ENCODE peak calls at places on chromosome 12, in six cellular contexts. One of them, this sample, is unnamed. For H3K27me3, the result is how much of the 10 kb centered on the place peaks cover.

GRCh38 chr12:116436561-116437249 is 122.5 kb upstream of the MAP1LC3B2 start:
- DNase-seq in left lung: no peak
- DNase-seq in testis: no peak
- DNase-seq in heart left ventricle: no peak
- DNase-seq in lower lobe of right lung: no peak
- DNase-seq in MM.1S: no peak
- DNase-seq in this sample: no peak

GRCh38 chr12:7354521-7354920 is 50.6 kb downstream of the ACSM4 start:
- DNase-seq in left lung: no peak
- DNase-seq in testis: no peak
- DNase-seq in heart left ventricle: no peak
- DNase-seq in lower lobe of right lung: no peak
- DNase-seq in MM.1S: no peak
- DNase-seq in this sample: no peak

GRCh38 chr12:12562016-12562483 is 613 bp downstream of the DUSP16 start:
- DNase-seq in left lung: peak
- DNase-seq in testis: no peak
- DNase-seq in heart left ventricle: peak
- DNase-seq in lower lobe of right lung: peak
- DNase-seq in MM.1S: peak
- DNase-seq in this sample: no peak

GRCh38 chr12:66288121-66288520 is 14.2 kb upstream of the HELB start:
- DNase-seq in left lung: no peak
- DNase-seq in testis: no peak
- DNase-seq in heart left ventricle: no peak
- DNase-seq in lower lobe of right lung: no peak
- DNase-seq in MM.1S: no peak
- DNase-seq in this sample: peak

GRCh38 chr12:105980048-105980447 is 158.7 kb downstream of the NUAK1 start:
- DNase-seq in left lung: no peak
- DNase-seq in testis: no peak
- DNase-seq in heart left ventricle: no peak
- DNase-seq in lower lobe of right lung: no peak
- DNase-seq in MM.1S: no peak
- DNase-seq in this sample: no peak

GRCh38 chr12:27899151-27899661 is 73.3 kb downstream of the PTHLH start:
- DNase-seq in left lung: no peak
- DNase-seq in testis: no peak
- DNase-seq in heart left ventricle: no peak
- DNase-seq in lower lobe of right lung: no peak
- DNase-seq in MM.1S: no peak
- DNase-seq in this sample: no peak

GRCh38 chr12:12467222-12467621 is 95.4 kb downstream of the DUSP16 start:
- DNase-seq in left lung: no peak
- DNase-seq in testis: no peak
- DNase-seq in heart left ventricle: no peak
- DNase-seq in lower lobe of right lung: no peak
- DNase-seq in MM.1S: no peak
- DNase-seq in this sample: peak

GRCh38 chr12:62299617-62300016 is 39.4 kb downstream of the USP15 start:
- DNase-seq in left lung: no peak
- DNase-seq in testis: no peak
- DNase-seq in heart left ventricle: no peak
- DNase-seq in lower lobe of right lung: no peak
- DNase-seq in MM.1S: no peak
- DNase-seq in this sample: no peak

GRCh38 chr12:114664661-114665320 is 19.2 kb downstream of the TBX3 start:
- DNase-seq in left lung: no peak
- DNase-seq in testis: no peak
- DNase-seq in heart left ventricle: no peak
- DNase-seq in lower lobe of right lung: no peak
- DNase-seq in MM.1S: no peak
- DNase-seq in this sample: no peak

GRCh38 chr12:67543371-67543770 is 105.2 kb upstream of the DYRK2 start:
- DNase-seq in left lung: no peak
- DNase-seq in testis: no peak
- DNase-seq in heart left ventricle: no peak
- DNase-seq in lower lobe of right lung: no peak
- DNase-seq in MM.1S: no peak
- DNase-seq in this sample: no peak
- H3K4me3 ChIP-seq in left lung: no peak
- H3K4me3 ChIP-seq in testis: no peak
- H3K4me3 ChIP-seq in heart left ventricle: no peak
- H3K4me3 ChIP-seq in lower lobe of right lung: no peak
- H3K4me3 ChIP-seq in MM.1S: no peak
- H3K4me3 ChIP-seq in this sample: no peak

DNA sequence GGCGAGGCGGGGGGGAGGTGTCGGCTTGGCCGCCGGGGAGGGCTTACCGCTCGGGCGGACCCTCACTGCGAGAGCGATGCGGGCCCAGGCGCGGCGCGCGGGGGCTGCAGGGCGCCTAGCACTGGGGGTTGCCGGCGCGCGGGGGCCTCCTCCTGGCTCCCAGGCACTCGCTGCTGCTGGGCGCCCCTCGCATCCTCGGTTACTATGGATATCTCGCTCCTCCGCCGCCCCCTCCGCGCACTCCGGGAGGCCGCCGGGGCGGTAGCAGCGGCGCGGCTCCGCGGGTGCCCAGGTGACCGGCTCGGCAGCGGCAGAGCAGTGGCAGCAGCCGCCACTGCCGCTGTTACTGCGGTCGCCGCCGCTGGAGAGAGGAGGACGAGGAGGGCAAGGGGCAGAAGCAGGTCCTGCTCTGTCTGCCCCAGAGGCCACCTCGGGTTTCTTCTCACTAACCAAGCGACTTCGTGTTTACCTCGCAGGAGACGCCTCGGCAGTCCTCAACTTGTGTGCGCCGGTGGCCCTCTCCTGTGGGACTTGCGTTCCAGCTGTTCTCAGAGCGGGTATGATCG is 250.1 kb downstream of the APAF1 start:
- DNase-seq in left lung: peak
- DNase-seq in testis: peak
- DNase-seq in heart left ventricle: no peak
- DNase-seq in lower lobe of right lung: no peak
- DNase-seq in MM.1S: no peak
- DNase-seq in this sample: no peak
- H3K27me3 ChIP-seq in left lung: half or more
- H3K27me3 ChIP-seq in testis: under half
- H3K27me3 ChIP-seq in heart left ventricle: under half
- H3K27me3 ChIP-seq in lower lobe of right lung: under half
- H3K27me3 ChIP-seq in MM.1S: under half
- H3K27me3 ChIP-seq in this sample: under half

GRCh38 chr12:109480356-109480755 is 2.9 kb downstream of the UBE3B start:
- DNase-seq in left lung: no peak
- DNase-seq in testis: no peak
- DNase-seq in heart left ventricle: no peak
- DNase-seq in lower lobe of right lung: no peak
- DNase-seq in MM.1S: no peak
- DNase-seq in this sample: no peak

GRCh38 chr12:109481863-109482262 is 4.4 kb downstream of the UBE3B start:
- DNase-seq in left lung: no peak
- DNase-seq in testis: no peak
- DNase-seq in heart left ventricle: no peak
- DNase-seq in lower lobe of right lung: no peak
- DNase-seq in MM.1S: no peak
- DNase-seq in this sample: no peak

GRCh38 chr12:109477963-109478315 is 505 bp downstream of the UBE3B start:
- DNase-seq in left lung: no peak
- DNase-seq in testis: no peak
- DNase-seq in heart left ventricle: no peak
- DNase-seq in lower lobe of right lung: no peak
- DNase-seq in MM.1S: no peak
- DNase-seq in this sample: no peak

GRCh38 chr12:109477185-109477962 is at the start of the genes KCTD10 and UBE3B:
- DNase-seq in left lung: peak
- DNase-seq in testis: peak
- DNase-seq in heart left ventricle: peak
- DNase-seq in lower lobe of right lung: peak
- DNase-seq in MM.1S: peak
- DNase-seq in this sample: peak

DNA sequence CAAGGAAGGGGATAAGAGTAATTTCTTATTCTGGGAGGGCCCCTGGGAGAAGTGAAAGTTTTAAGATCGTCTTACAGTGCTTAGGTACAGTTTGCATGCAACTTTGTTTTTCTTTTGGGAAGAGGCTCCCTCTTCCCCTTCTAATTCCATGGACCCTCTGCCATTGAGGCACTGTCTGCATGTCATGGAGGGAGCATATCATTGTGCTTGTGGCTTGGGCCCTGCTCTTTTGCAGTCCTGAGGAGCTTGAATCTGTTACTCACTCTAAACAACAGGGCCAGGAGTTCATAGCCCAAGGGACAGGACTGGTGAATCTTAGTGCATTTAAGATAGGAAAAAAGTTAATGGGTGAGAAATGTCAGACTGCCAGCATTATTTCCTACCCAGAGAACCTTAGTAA is 2.3 kb downstream of the UBE3B start:
- DNase-seq in left lung: no peak
- DNase-seq in testis: no peak
- DNase-seq in heart left ventricle: no peak
- DNase-seq in lower lobe of right lung: no peak
- DNase-seq in MM.1S: no peak
- DNase-seq in this sample: no peak
- H3K4me3 ChIP-seq in left lung: no peak
- H3K4me3 ChIP-seq in testis: no peak
- H3K4me3 ChIP-seq in heart left ventricle: no peak
- H3K4me3 ChIP-seq in lower lobe of right lung: no peak
- H3K4me3 ChIP-seq in MM.1S: no peak
- H3K4me3 ChIP-seq in this sample: no peak

GRCh38 chr12:70365648-70366518 is at the start of gene KCNMB4:
- DNase-seq in left lung: peak
- DNase-seq in testis: peak
- DNase-seq in heart left ventricle: peak
- DNase-seq in lower lobe of right lung: peak
- DNase-seq in MM.1S: peak
- DNase-seq in this sample: peak

GRCh38 chr12:70365398-70365647 is 767 bp upstream of the KCNMB4 start:
- DNase-seq in left lung: no peak
- DNase-seq in testis: peak
- DNase-seq in heart left ventricle: no peak
- DNase-seq in lower lobe of right lung: no peak
- DNase-seq in MM.1S: no peak
- DNase-seq in this sample: no peak

GRCh38 chr12:70366581-70367267 is 634 bp downstream of the KCNMB4 start:
- DNase-seq in left lung: peak
- DNase-seq in testis: peak
- DNase-seq in heart left ventricle: peak
- DNase-seq in lower lobe of right lung: peak
- DNase-seq in MM.1S: peak
- DNase-seq in this sample: peak

GRCh38 chr12:70364695-70365397 is 1.2 kb upstream of the KCNMB4 start:
- DNase-seq in left lung: no peak
- DNase-seq in testis: peak
- DNase-seq in heart left ventricle: no peak
- DNase-seq in lower lobe of right lung: no peak
- DNase-seq in MM.1S: no peak
- DNase-seq in this sample: no peak

GRCh38 chr12:70367268-70368141 is 1.4 kb downstream of the KCNMB4 start:
- DNase-seq in left lung: no peak
- DNase-seq in testis: no peak
- DNase-seq in heart left ventricle: no peak
- DNase-seq in lower lobe of right lung: no peak
- DNase-seq in MM.1S: no peak
- DNase-seq in this sample: no peak
- H3K27me3 ChIP-seq in left lung: under half
- H3K27me3 ChIP-seq in testis: under half
- H3K27me3 ChIP-seq in heart left ventricle: under half
- H3K27me3 ChIP-seq in lower lobe of right lung: under half
- H3K27me3 ChIP-seq in MM.1S: under half
- H3K27me3 ChIP-seq in this sample: under half

GRCh38 chr12:40689576-40689975 is 2.7 kb upstream of the CNTN1 start:
- DNase-seq in left lung: no peak
- DNase-seq in testis: no peak
- DNase-seq in heart left ventricle: no peak
- DNase-seq in lower lobe of right lung: no peak
- DNase-seq in MM.1S: no peak
- DNase-seq in this sample: no peak
- H3K4me3 ChIP-seq in left lung: no peak
- H3K4me3 ChIP-seq in testis: no peak
- H3K4me3 ChIP-seq in heart left ventricle: no peak
- H3K4me3 ChIP-seq in lower lobe of right lung: no peak
- H3K4me3 ChIP-seq in MM.1S: no peak
- H3K4me3 ChIP-seq in this sample: no peak

DNA sequence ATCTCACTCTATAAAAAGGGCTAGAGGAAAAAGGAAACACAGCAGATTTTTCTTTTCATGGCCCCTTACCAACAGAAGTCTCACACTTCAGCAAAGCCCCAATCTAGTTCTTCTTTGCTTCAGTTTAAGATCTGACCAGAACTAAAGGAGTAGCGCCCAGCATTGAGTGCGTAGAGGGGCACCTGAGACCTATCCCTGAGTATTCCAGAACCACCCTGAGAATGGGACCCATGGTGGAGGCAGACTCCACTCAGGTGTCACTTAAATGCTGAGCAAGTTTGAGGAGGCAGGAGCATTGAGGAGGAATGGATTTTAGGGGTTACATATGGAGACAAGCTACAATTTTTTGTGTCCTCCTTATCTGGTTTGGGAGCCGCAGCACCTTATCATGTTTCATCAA is 1.8 kb upstream of the HOXC11 start:
- DNase-seq in left lung: no peak
- DNase-seq in testis: no peak
- DNase-seq in heart left ventricle: no peak
- DNase-seq in lower lobe of right lung: no peak
- DNase-seq in MM.1S: no peak
- DNase-seq in this sample: no peak
- H3K27me3 ChIP-seq in left lung: half or more
- H3K27me3 ChIP-seq in testis: under half
- H3K27me3 ChIP-seq in heart left ventricle: half or more
- H3K27me3 ChIP-seq in lower lobe of right lung: half or more
- H3K27me3 ChIP-seq in MM.1S: half or more
- H3K27me3 ChIP-seq in this sample: half or more

DNA sequence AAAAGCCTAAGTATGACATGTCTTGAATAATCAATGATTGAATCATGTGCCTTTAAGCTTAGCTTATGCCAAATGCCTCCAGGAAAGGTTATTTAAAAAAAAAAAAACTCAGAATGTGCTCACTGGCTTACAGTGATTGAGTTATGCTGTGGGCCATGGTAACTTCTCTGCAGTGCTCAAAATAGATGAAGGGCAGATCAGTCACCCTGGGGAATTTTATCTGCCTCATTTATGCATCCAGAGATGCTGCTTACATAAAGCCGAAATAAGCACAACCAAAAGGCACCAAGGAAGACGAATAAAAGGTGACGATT is 118.7 kb upstream of the MDM1 start:
- DNase-seq in left lung: no peak
- DNase-seq in testis: no peak
- DNase-seq in heart left ventricle: no peak
- DNase-seq in lower lobe of right lung: no peak
- DNase-seq in MM.1S: no peak
- DNase-seq in this sample: no peak
- H3K4me3 ChIP-seq in left lung: no peak
- H3K4me3 ChIP-seq in testis: no peak
- H3K4me3 ChIP-seq in heart left ventricle: no peak
- H3K4me3 ChIP-seq in lower lobe of right lung: no peak
- H3K4me3 ChIP-seq in MM.1S: peak
- H3K4me3 ChIP-seq in this sample: peak

This sample was measured in effector memory CD4-positive, alpha-beta T cell.